ENCODE peak calls at places on chromosomes 7 and 10, in ten cellular contexts. C is cardiac fibroblast; L is nephron progenitor cell; R is cardiac muscle cell; B is iris pigment epithelial cell; H is hippocampal formation; P is A172; N is DMS53; T is ELR; I is stimulated activated CD4-positive, alpha-beta T cell treated with anti-CD3 and anti-CD28 coated beads, Interleukin-4, amount 100 ng/mL, for 4 hours. W is an unnamed sample.
A peak's percentile ranks its signal among the peaks of the same experiment; 100 is the strongest.

GRCh38 chr7:28977881-28978280 is 19.8 kb upstream of the TRIL start:
- DNase-seq in C (no peak), L (no peak), R (peak; percentile 31), B (no peak), H (no peak), P (no peak), N (no peak), T (no peak), I (no peak), W (no peak)

GRCh38 chr7:90119178-90119971 is 34.9 kb upstream of the STEAP1 start:
- DNase-seq in C (peak; percentile 29), L (peak; percentile 57), R (peak; percentile 31), B (peak; percentile 15), H (peak; percentile 11), P (no peak), N (peak; percentile 88), T (peak; percentile 6), I (peak; percentile 27), W (peak; percentile 6)

GRCh38 chr10:1938317-1938716 is 201.0 kb upstream of the ADARB2 start:
- DNase-seq in C (no peak), L (no peak), R (no peak), B (no peak), H (no peak), P (no peak), N (no peak), T (no peak), I (peak; percentile 39), W (no peak)

GRCh38 chr10:100697070-100697469 is 48.3 kb upstream of the PAX2 start:
- DNase-seq in C (peak; percentile 54), L (no peak), R (no peak), B (peak; percentile 88), H (no peak), P (peak; percentile 93), N (peak; percentile 10), T (peak; percentile 69), I (no peak), W (peak; percentile 92)

GRCh38 chr10:124547651-124548168 is 86.1 kb downstream of the LHPP start:
- DNase-seq in C (peak; percentile 25), L (no peak), R (no peak), B (peak; percentile 41), H (no peak), P (no peak), N (no peak), T (no peak), I (no peak), W (no peak)

GRCh38 chr10:66982792-66983481 is 57.1 kb downstream of the LRRTM3 start:
- DNase-seq in C (no peak), L (peak; percentile 4), R (no peak), B (no peak), H (no peak), P (no peak), N (no peak), T (no peak), I (no peak), W (no peak)

GRCh38 chr10:4541292-4541691 is 284.7 kb upstream of the AKR1E2 start:
- DNase-seq in C (peak; percentile 94), L (no peak), R (no peak), B (peak; percentile 87), H (no peak), P (peak; percentile 94), N (peak; percentile 22), T (peak; percentile 97), I (no peak), W (peak; percentile 73)

GRCh38 chr7:50450691-50451051 is 521 bp upstream of the FIGNL1 start:
- DNase-seq in C (no peak), L (no peak), R (no peak), B (no peak), H (no peak), P (no peak), N (peak; percentile 71), T (peak; percentile 10), I (peak; percentile 25), W (no peak)

GRCh38 chr7:7799138-7799537 is 80.7 kb upstream of the RPA3 start:
- DNase-seq in C (no peak), L (no peak), R (no peak), B (peak; percentile 50), H (no peak), P (peak; percentile 47), N (peak; percentile 98), T (peak; percentile 67), I (no peak), W (no peak)

GRCh38 chr10:78953124-78954008 is 115.4 kb upstream of the ZMIZ1 start:
- DNase-seq in C (peak; percentile 69), L (peak; percentile 60), R (no peak), B (peak; percentile 23), H (no peak), P (peak; percentile 63), N (no peak), T (peak; percentile 65), I (no peak), W (no peak)

W was measured in ACHN.